ENCODE peak calls at places on chromosome 22, in four cellular contexts. Z is bronchial epithelial cell, B is tibial artery, X is A549. T is an unnamed sample.
A peak's percentile ranks its signal among the peaks of the same experiment; 100 is the strongest.

GRCh38 chr22:24104307-24105017 is 76.8 kb upstream of the SUSD2 start:
- DNase-seq in Z (no peak), B (peak; percentile 57), X (no peak), T (no peak)

GRCh38 chr22:47219789-47220188 is 457.3 kb downstream of the TBC1D22A start:
- DNase-seq in Z (no peak), B (no peak), X (no peak), T (no peak)

GRCh38 chr22:33891455-33891854 is 28.8 kb downstream of the LARGE1 start:
- DNase-seq in Z (no peak), B (no peak), X (no peak), T (no peak)

GRCh38 chr22:44182591-44183588 is 2.2 kb downstream of the PARVG start:
- DNase-seq in Z (no peak), B (peak; percentile 75), X (no peak), T (no peak)

GRCh38 chr22:42807185-42807584 is 49.9 kb downstream of the ARFGAP3 start:
- DNase-seq in Z (no peak), B (no peak), X (no peak), T (no peak)

GRCh38 chr22:46073683-46074504 is 76.4 kb upstream of the PPARA start:
- DNase-seq in Z (peak; percentile 9), B (peak; percentile 83), X (no peak), T (no peak)

GRCh38 chr22:35523167-35523928 is 17.3 kb upstream of the RASD2 start:
- DNase-seq in Z (no peak), B (no peak), X (no peak), T (no peak)

GRCh38 chr22:27223317-27224177 is 566.2 kb downstream of the MIAT start:
- DNase-seq in Z (peak; percentile 34), B (no peak), X (no peak), T (peak; percentile 69)

GRCh38 chr22:24108073-24108472 is 73.2 kb upstream of the SUSD2 start:
- DNase-seq in Z (no peak), B (no peak), X (no peak), T (no peak)

GRCh38 chr22:28395520-28395919 is 284.1 kb downstream of the TTC28 start:
- DNase-seq in Z (no peak), B (no peak), X (no peak), T (no peak)

GRCh38 chr22:24926849-24927579 is 19.5 kb downstream of the LHFPL7 start:
- DNase-seq in Z (peak; percentile 69), B (no peak), X (no peak), T (no peak)

GRCh38 chr22:29083576-29084566 is 11.0 kb downstream of the KREMEN1 start:
- DNase-seq in Z (no peak), B (no peak), X (no peak), T (no peak)

GRCh38 chr22:43483266-43483665 is 71.5 kb downstream of the MPPED1 start:
- DNase-seq in Z (no peak), B (no peak), X (no peak), T (no peak)

GRCh38 chr22:27113211-27114030 is 456.0 kb downstream of the MIAT start:
- DNase-seq in Z (peak; percentile 87), B (peak; percentile 90), X (peak; percentile 65), T (peak; percentile 93)

DNA sequence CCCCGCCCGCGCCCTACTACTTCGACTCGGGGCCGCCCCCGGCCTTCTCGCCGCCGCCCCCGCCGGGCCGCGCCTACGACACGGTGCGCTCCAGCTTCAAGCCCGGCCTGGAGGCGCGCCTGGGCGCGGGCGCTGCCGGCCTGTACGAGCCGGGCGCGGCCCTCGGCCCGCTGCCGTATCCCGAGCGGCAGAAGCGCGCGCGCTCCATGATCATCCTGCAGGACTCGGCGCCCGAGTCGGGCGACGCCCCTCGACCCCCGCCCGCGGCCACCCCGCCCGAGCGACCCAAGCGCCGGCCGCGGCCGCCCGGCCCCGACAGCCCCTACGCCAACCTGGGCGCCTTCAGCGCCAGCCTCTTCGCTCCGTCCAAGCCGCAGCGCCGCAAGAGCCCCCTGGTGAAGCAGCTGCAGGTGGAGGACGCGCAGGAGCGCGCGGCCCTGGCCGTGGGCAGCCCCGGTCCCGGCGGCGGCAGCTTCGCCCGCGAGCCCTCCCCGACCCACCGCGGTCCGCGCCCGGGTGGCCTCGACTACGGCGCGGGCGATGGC is 17.6 kb upstream of the ACR start:
- DNase-seq in Z (no peak), B (no peak), X (no peak), T (no peak)
- H3K4me3 ChIP-seq in Z (no peak overlapping the region), B (no peak overlapping the region), X (no peak overlapping the region), T (no peak overlapping the region)

DNA sequence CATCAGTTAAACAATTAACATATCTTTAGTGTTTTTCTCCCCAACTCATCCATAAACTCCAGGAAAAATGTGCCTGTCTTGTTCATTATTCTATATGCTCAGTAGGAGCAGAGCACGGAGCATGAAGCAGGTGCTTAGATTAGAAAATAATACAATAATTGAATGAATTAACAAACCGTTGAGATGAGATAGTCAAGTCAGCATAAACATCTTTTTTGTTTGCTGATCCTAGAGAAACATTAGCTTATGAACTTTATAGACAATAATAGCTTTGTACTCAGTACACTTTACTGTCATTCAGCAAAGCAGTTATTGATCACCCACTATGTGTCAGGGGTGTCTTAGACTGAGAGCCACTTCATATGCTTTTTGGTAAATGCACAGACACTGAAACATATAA is 105.2 kb upstream of the SEZ6L start:
- DNase-seq in Z (no peak), B (no peak), X (no peak), T (no peak)
- H3K4me3 ChIP-seq in Z (no peak overlapping the region), B (no peak overlapping the region), X (no peak overlapping the region), T (no peak overlapping the region)

GRCh38 chr22:22692707-22693530 is 48.5 kb downstream of the GGTLC2 start:
- DNase-seq in Z (peak; percentile 39), B (peak; percentile 33), X (peak; percentile 56), T (peak; percentile 50)

GRCh38 chr22:22691716-22692701 is 47.6 kb downstream of the GGTLC2 start:
- DNase-seq in Z (peak; percentile 33), B (peak; percentile 21), X (no peak), T (no peak)

GRCh38 chr22:22687638-22688500 is 43.5 kb downstream of the GGTLC2 start:
- DNase-seq in Z (peak; percentile 53), B (no peak), X (no peak), T (no peak)

GRCh38 chr22:22691055-22691454 is 46.6 kb downstream of the GGTLC2 start:
- DNase-seq in Z (no peak), B (no peak), X (no peak), T (no peak)

GRCh38 chr22:22689621-22690345 is 45.4 kb downstream of the GGTLC2 start:
- DNase-seq in Z (no peak), B (no peak), X (no peak), T (no peak)
- H3K4me3 ChIP-seq in Z (no peak overlapping the region), B (no peak overlapping the region), X (no peak overlapping the region), T (no peak overlapping the region)

GRCh38 chr22:49724030-49724892 is 103.4 kb downstream of the BRD1 start:
- DNase-seq in Z (no peak), B (peak; percentile 49), X (no peak), T (no peak)
- H3K4me3 ChIP-seq in Z (no peak overlapping the region), B (peak overlapping the region; percentile 24), X (peak overlapping the region; percentile 22), T (no peak overlapping the region)

GRCh38 chr22:39994566-39995345 is at the start of gene FAM83F:
- DNase-seq in Z (no peak), B (no peak), X (no peak), T (no peak)
- H3K4me3 ChIP-seq in Z (peak within 1 kb of the TSS; percentile 92), B (peak within 1 kb of the TSS; percentile 11), X (no peak within 1 kb of the TSS), T (peak within 1 kb of the TSS; percentile 22)

GRCh38 chr22:19522881-19523239 is 1.4 kb downstream of the CLDN5 start:
- DNase-seq in Z (no peak), B (no peak), X (no peak), T (no peak)
- H3K4me3 ChIP-seq in Z (no peak overlapping the region), B (peak overlapping the region; percentile 44), X (no peak overlapping the region), T (no peak overlapping the region)

DNA sequence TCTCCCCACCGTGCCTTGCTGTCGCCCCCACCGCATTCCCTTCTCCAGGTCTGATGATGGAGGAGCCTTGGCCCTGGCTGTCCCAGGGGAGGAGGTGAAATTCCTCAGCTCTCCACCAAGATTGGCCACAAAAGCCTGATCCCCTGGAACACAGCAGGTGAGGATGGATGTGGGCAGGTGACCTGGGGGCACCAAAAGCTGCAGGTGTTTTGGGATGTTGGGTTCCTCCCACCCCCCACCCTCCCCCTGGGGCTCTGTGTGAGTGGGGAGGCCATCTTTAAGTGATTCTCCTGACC is 640 bp downstream of the TRIOBP start:
- DNase-seq in Z (no peak), B (no peak), X (no peak), T (no peak)
- H3K4me3 ChIP-seq in Z (no peak overlapping the region), B (no peak overlapping the region), X (no peak overlapping the region), T (no peak overlapping the region)

DNA sequence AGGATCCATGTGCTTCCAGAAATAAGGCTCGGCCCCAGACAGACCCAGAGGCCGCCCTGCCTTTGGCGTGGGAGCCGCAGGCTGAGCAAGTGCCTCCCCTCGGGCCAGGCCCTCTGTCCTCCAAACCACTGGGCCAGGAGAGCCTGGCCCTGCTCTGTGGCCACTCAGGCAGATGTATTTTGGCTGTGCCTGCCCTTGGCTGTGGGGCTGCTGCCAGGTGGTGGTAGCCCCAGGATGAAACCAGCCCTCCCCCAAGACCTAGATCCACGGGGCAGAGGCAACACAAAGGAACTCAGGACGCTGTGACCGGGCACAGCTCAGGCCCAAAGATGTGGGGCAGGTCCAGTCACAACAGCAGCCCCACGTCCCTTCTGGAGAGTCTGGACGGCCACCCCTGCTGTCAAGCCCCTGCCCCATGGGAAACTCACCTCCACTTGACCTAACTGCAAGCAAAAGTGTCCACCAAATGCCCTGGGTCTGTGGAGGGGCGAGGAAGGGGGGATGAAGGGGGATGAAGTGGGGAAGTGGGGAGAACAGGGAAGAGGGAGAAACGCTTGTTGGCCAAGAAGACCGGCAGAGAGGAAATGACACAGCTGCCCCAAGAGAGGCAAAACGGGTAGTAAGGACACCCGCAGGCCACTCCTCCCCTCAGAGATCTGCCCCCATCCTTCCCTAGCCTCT is 23.9 kb downstream of the PISD start:
- DNase-seq in Z (peak; percentile 21), B (no peak), X (no peak), T (no peak)
- H3K4me3 ChIP-seq in Z (no peak overlapping the region), B (peak overlapping the region; percentile 26), X (no peak overlapping the region), T (no peak overlapping the region)